ENCODE peak calls at places on chromosomes 2 and 18, in four cellular contexts. One of them, this sample, is unnamed.

GRCh38 chr2:40123746-40124145 is 328.1 kb downstream of the SLC8A1 start:
- DNase-seq in SK-N-SH: no peak
- DNase-seq in K562: no peak
- DNase-seq in HCT116: no peak
- DNase-seq in this sample: no peak

GRCh38 chr2:168713325-168713724 is 89.1 kb upstream of the NOSTRIN start:
- DNase-seq in SK-N-SH: no peak
- DNase-seq in K562: no peak
- DNase-seq in HCT116: no peak
- DNase-seq in this sample: no peak

GRCh38 chr2:188512456-188512855 is 220.8 kb downstream of the GULP1 start:
- DNase-seq in SK-N-SH: peak
- DNase-seq in K562: peak
- DNase-seq in HCT116: no peak
- DNase-seq in this sample: peak

GRCh38 chr2:113069676-113070605 is 2.2 kb downstream of the IL1F10 start:
- DNase-seq in K562: no peak
- DNase-seq in HCT116: no peak
- DNase-seq in SK-N-SH: no peak
- DNase-seq in this sample: no peak

GRCh38 chr2:25808006-25808383 is 70.3 kb downstream of the ASXL2 start:
- DNase-seq in SK-N-SH: no peak
- DNase-seq in K562: no peak
- DNase-seq in HCT116: no peak
- DNase-seq in this sample: no peak

GRCh38 chr2:186017278-186017677 is 278.7 kb downstream of the FSIP2 start:
- DNase-seq in HCT116: no peak
- DNase-seq in K562: no peak
- DNase-seq in SK-N-SH: no peak
- DNase-seq in this sample: no peak

GRCh38 chr18:72672364-72673151 is 128.4 kb upstream of the CBLN2 start:
- DNase-seq in K562: peak
- DNase-seq in SK-N-SH: peak
- DNase-seq in HCT116: no peak
- DNase-seq in this sample: peak

GRCh38 chr2:240988146-240988545 is 10.3 kb upstream of the SNED1 start:
- DNase-seq in HCT116: no peak
- DNase-seq in SK-N-SH: no peak
- DNase-seq in K562: no peak
- DNase-seq in this sample: no peak

DNA sequence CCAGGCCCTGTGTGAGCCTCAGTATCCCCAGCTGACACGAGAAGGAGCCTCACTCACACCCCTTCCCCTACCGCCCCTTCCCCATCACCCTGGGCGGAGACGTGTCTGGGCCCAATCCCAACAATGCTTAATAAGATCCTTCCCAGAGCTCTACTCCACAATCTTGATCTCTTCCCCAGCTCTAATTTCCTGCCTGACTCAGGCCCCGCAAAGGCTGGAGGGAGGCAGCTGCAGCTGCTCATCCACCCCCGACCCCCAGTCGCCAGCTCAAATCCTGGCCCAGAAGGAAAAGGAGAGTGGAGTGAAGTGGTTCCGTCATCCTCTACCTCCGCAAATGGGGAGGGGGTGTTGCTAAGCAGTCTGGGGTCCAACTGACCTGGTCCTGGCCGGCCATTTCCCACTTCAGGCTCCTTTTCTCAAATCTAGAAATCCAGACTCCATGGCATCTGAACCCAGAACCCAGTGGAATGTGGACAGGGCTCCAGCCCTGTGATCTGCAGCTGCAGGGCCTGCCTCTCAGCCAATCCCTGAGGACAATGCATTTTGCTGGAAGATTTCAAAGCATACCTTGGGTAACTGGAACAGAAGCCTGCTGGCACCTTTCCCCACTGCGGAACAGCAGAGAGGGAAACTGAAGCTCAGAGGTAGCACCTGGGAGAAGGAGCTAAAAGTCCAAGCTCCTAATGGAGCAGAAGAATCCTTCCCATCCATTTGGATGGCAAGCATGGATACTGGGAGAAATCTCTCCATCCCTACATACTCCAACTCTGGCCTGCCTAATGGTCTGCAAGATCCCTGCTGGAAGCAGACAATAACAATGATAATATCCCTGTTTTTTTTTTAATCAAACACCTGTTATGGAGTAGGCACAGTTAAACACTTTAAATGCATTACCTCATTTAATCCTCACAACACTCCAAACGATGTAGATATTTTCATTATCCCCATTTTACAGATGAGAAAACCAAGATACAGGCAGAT is 5.6 kb upstream of the TNS1 start:
- DNase-seq in K562: no peak
- DNase-seq in SK-N-SH: peak
- DNase-seq in HCT116: no peak
- DNase-seq in this sample: no peak
- TF ChIP-seq ELF1 in K562: no peak
- TF ChIP-seq ELF1 in SK-N-SH: no peak
- TF ChIP-seq ELF1 in HCT116: no peak
- TF ChIP-seq ELF1 in this sample: no peak

GRCh38 chr18:75238100-75238499 is 27.5 kb downstream of the TSHZ1 start:
- DNase-seq in K562: no peak
- DNase-seq in HCT116: no peak
- DNase-seq in SK-N-SH: no peak
- DNase-seq in this sample: no peak

GRCh38 chr18:75240433-75240832 is 29.8 kb downstream of the TSHZ1 start:
- DNase-seq in HCT116: no peak
- DNase-seq in K562: no peak
- DNase-seq in SK-N-SH: no peak
- DNase-seq in this sample: no peak

GRCh38 chr18:75241705-75242104 is 31.1 kb downstream of the TSHZ1 start:
- DNase-seq in HCT116: no peak
- DNase-seq in K562: no peak
- DNase-seq in SK-N-SH: no peak
- DNase-seq in this sample: peak

GRCh38 chr18:75235891-75236290 is 25.3 kb downstream of the TSHZ1 start:
- DNase-seq in K562: no peak
- DNase-seq in SK-N-SH: no peak
- DNase-seq in HCT116: no peak
- DNase-seq in this sample: no peak

GRCh38 chr18:75238786-75239185 is 28.2 kb downstream of the TSHZ1 start:
- DNase-seq in K562: no peak
- DNase-seq in SK-N-SH: no peak
- DNase-seq in HCT116: no peak
- DNase-seq in this sample: no peak
- TF ChIP-seq YY1 in K562: no peak
- TF ChIP-seq YY1 in SK-N-SH: no peak
- TF ChIP-seq YY1 in HCT116: no peak
- TF ChIP-seq YY1 in this sample: no peak

DNA sequence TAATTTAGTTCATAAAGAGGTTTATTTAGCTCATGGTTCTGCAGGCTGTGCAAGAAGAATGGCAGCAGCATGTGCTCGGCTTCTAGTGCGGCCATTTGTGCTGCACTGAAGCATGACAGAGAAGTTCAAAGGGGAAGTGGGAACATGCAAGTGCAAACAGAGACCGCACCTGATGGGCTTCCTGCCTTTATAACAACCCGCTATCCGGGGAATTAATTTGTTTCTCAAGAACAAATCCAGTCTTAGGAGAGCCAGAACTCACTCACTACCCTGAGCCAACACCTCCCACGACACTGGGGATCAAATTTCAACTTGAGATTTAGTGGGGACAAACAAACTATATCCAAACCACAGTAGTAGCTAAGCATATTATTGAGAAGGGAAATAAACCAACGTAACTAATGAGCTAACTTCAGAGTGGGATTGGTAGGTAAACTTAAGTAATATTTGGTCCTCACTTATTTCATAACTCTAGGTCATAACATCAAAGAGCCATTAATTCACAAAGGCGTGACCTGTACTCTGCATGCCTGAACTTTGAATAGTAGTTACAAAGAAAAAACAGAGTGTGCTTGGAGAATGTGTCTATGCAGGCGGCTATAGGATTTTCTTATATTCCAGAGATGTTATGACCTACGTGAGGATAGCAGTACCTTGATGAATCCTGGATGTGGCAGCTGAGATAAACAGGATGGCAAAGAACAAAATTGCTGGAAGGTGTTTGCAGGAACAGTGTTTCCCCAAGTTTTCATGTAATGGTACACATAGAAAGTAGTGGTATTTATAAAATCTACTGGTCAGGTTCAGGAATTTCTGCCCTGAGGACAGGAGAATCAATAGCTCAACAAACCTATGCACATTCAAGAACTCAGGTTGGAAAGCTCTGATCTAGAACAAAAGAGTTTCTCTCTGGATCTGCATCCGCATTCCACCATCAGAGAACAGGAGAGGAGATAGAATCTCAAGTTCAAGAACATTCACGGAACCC is 845.9 kb upstream of the ID2 start:
- DNase-seq in HCT116: no peak
- DNase-seq in K562: no peak
- DNase-seq in SK-N-SH: no peak
- DNase-seq in this sample: peak
- TF ChIP-seq ZBTB33 in HCT116: no peak
- TF ChIP-seq ZBTB33 in K562: no peak
- TF ChIP-seq ZBTB33 in SK-N-SH: no peak
- TF ChIP-seq ZBTB33 in this sample: no peak

GRCh38 chr18:33584845-33585775 is 7.1 kb downstream of the ASXL3 start:
- DNase-seq in K562: no peak
- DNase-seq in HCT116: no peak
- DNase-seq in SK-N-SH: no peak
- DNase-seq in this sample: no peak
- TF ChIP-seq ELF1 in K562: no peak
- TF ChIP-seq ELF1 in HCT116: no peak
- TF ChIP-seq ELF1 in SK-N-SH: no peak
- TF ChIP-seq ELF1 in this sample: no peak

DNA sequence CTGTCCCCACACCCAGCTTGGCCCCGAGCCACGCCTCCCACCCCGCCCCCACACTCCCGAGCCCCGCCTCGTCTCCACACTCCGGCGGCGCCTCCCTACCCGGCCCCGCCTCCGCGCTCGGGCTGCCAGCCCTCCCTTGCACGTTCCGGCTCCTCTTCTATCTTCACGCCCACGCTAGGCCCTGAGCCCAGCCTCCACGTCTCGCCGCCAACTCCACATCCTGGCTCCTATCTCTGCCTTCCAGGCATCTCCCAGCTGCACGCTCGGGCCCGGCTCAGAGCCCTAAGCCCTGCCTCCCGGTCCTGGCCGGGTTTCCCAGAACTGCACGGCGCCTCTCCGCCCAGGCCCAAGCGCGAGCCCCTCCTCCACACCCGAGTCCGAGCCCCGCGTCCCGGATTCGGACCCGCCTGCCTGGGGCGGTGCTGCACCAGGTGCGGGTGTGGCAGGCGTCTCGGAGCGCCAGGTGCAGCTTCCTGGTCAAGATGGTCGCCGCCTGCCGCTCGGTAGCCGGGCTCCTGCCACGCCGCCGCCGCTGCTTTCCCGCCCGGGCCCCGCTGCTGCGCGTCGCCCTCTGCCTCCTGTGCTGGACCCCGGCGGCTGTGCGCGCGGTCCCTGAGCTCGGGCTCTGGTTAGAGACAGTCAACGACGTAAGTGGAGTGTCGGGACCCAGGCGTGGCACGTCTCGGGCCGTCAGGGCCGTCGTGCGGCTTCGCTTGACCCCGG is at the start of gene TMEM87B:
- DNase-seq in SK-N-SH: peak
- DNase-seq in HCT116: peak
- DNase-seq in K562: peak
- DNase-seq in this sample: peak
- TF ChIP-seq YY1 in SK-N-SH: peak
- TF ChIP-seq YY1 in HCT116: peak
- TF ChIP-seq YY1 in K562: peak
- TF ChIP-seq YY1 in this sample: peak

GRCh38 chr2:176669398-176670174 is 400.3 kb downstream of the MTX2 start:
- DNase-seq in SK-N-SH: no peak
- DNase-seq in HCT116: no peak
- DNase-seq in K562: no peak
- DNase-seq in this sample: no peak
- TF ChIP-seq ZBTB33 in SK-N-SH: no peak
- TF ChIP-seq ZBTB33 in HCT116: no peak
- TF ChIP-seq ZBTB33 in K562: no peak
- TF ChIP-seq ZBTB33 in this sample: no peak

GRCh38 chr18:44149706-44150105 is 531.0 kb upstream of the SETBP1 start:
- DNase-seq in K562: no peak
- DNase-seq in HCT116: no peak
- DNase-seq in SK-N-SH: no peak
- DNase-seq in this sample: no peak
- TF ChIP-seq ELF1 in K562: no peak
- TF ChIP-seq ELF1 in HCT116: no peak
- TF ChIP-seq ELF1 in SK-N-SH: no peak
- TF ChIP-seq ELF1 in this sample: no peak

GRCh38 chr2:207161247-207161646 is 4.5 kb downstream of the KLF7 start:
- DNase-seq in K562: no peak
- DNase-seq in SK-N-SH: no peak
- DNase-seq in HCT116: no peak
- DNase-seq in this sample: no peak

GRCh38 chr2:207161724-207162123 is 4.0 kb downstream of the KLF7 start:
- DNase-seq in K562: no peak
- DNase-seq in HCT116: no peak
- DNase-seq in SK-N-SH: no peak
- DNase-seq in this sample: no peak

GRCh38 chr2:207162319-207162718 is 3.4 kb downstream of the KLF7 start:
- DNase-seq in SK-N-SH: no peak
- DNase-seq in K562: no peak
- DNase-seq in HCT116: no peak
- DNase-seq in this sample: no peak

GRCh38 chr2:207159002-207159401 is 6.7 kb downstream of the KLF7 start:
- DNase-seq in K562: no peak
- DNase-seq in HCT116: no peak
- DNase-seq in SK-N-SH: no peak
- DNase-seq in this sample: no peak

DNA sequence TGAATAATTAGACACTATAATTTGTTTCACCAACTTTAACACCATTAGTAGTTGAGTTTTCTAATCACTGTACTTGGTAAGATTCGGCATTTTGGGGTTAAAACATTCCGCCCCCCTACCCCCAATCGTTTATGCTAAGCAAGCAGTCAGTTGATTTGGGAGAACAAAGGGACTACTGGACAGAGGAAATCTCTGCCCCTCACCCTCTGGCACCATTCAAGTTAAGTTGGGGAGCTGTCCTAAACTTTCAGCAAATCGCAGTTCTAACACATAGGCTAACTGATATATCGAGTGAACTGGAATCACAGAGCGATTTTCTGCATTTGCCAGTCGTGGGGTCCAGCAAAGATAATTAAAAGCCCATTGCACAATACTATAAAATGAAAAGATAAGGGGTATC is 5.6 kb downstream of the KLF7 start:
- DNase-seq in SK-N-SH: no peak
- DNase-seq in HCT116: no peak
- DNase-seq in K562: no peak
- DNase-seq in this sample: no peak
- TF ChIP-seq YY1 in SK-N-SH: no peak
- TF ChIP-seq YY1 in HCT116: no peak
- TF ChIP-seq YY1 in K562: no peak
- TF ChIP-seq YY1 in this sample: no peak

This sample was measured in HepG2.